ENCODE peak calls at places on chromosomes 1 and 21, in four cellular contexts. S is kidney tubule cell, M is T1000, H is AG09319. T is an unnamed sample.

GRCh38 chr1:156439771-156440183 is 60.8 kb downstream of the MEF2D start:
- DNase-seq in S (no peak), M (no peak), H (no peak), T (no peak)

GRCh38 chr1:5727871-5728643 is 264.2 kb downstream of the NPHP4 start:
- DNase-seq in S (no peak), M (no peak), H (no peak), T (no peak)

GRCh38 chr1:184222561-184223157 is 164.2 kb upstream of the C1orf21 start:
- DNase-seq in S (peak), M (peak), H (peak), T (no peak)

GRCh38 chr21:15003463-15004135 is 61.2 kb downstream of the NRIP1 start:
- DNase-seq in S (no peak), M (no peak), H (no peak), T (no peak)

GRCh38 chr1:63317007-63317813 is 5.2 kb upstream of the FOXD3 start:
- DNase-seq in S (peak), M (peak), H (peak), T (no peak)

GRCh38 chr1:46333300-46334029 is 7.1 kb upstream of the NSUN4 start:
- DNase-seq in S (peak), M (no peak), H (no peak), T (no peak)

GRCh38 chr1:6956488-6957159 is 171.4 kb downstream of the CAMTA1 start:
- DNase-seq in S (no peak), M (no peak), H (no peak), T (no peak)

GRCh38 chr1:87449348-87449963 is 120.8 kb downstream of the LMO4 start:
- DNase-seq in S (peak), M (no peak), H (no peak), T (no peak)

GRCh38 chr1:246492611-246493245 is 14.4 kb downstream of the SMYD3 start:
- DNase-seq in S (peak), M (peak), H (peak), T (peak)

GRCh38 chr1:111597433-111597832 is 22.2 kb upstream of the RAP1A start:
- DNase-seq in S (no peak), M (no peak), H (no peak), T (no peak)

GRCh38 chr21:32382108-32382601 is 10.7 kb downstream of the URB1 start:
- DNase-seq in S (peak), M (peak), H (peak), T (no peak)

GRCh38 chr1:83583351-83584014 is 415.4 kb downstream of the TTLL7 start:
- DNase-seq in S (no peak), M (no peak), H (peak), T (no peak)

GRCh38 chr1:228753236-228753741 is 18.0 kb downstream of the RHOU start:
- DNase-seq in S (no peak), M (no peak), H (no peak), T (no peak)

GRCh38 chr1:25068829-25069228 is 138.8 kb upstream of the RUNX3 start:
- DNase-seq in S (no peak), M (no peak), H (no peak), T (no peak)

GRCh38 chr1:113391643-113392271 is 1.4 kb downstream of the MAGI3 start:
- DNase-seq in S (peak), M (no peak), H (no peak), T (no peak)

GRCh38 chr1:52955129-52955970 is 28.3 kb downstream of the SCP2 start:
- DNase-seq in S (peak), M (peak), H (peak), T (no peak)

GRCh38 chr1:19029191-19030085 is 73.0 kb upstream of the IFFO2 start:
- DNase-seq in S (no peak), M (no peak), H (no peak), T (no peak)

GRCh38 chr1:222618880-222619321 is 1.0 kb downstream of the MIA3 start:
- DNase-seq in S (peak), M (no peak), H (no peak), T (no peak)

GRCh38 chr1:45922374-45922773 is 119.0 kb downstream of the MAST2 start:
- DNase-seq in S (no peak), M (no peak), H (no peak), T (no peak)

GRCh38 chr1:108628666-108629065 is 32.2 kb downstream of the HENMT1 start:
- DNase-seq in S (no peak), M (no peak), H (no peak), T (no peak)

GRCh38 chr1:26017606-26018005 is 4.0 kb upstream of the EXTL1 start:
- DNase-seq in S (no peak), M (no peak), H (no peak), T (no peak)

GRCh38 chr1:203442821-203443220 is 32.8 kb upstream of the PRELP start:
- DNase-seq in S (no peak), M (no peak), H (no peak), T (no peak)

GRCh38 chr1:32339363-32339978 is 3.4 kb upstream of the MARCKSL1 start:
- DNase-seq in S (peak), M (peak), H (no peak), T (no peak)

GRCh38 chr1:57963545-57963944 is 539.7 kb upstream of the DAB1 start:
- DNase-seq in S (no peak), M (no peak), H (no peak), T (no peak)

GRCh38 chr1:227666286-227666685 is 68.8 kb downstream of the JMJD4 start:
- DNase-seq in S (no peak), M (no peak), H (no peak), T (no peak)

GRCh38 chr21:46619846-46620245 is 15.0 kb upstream of the S100B start:
- DNase-seq in S (no peak), M (no peak), H (no peak), T (no peak)

GRCh38 chr1:162136760-162137537 is 67.5 kb downstream of the NOS1AP start:
- DNase-seq in S (peak), M (peak), H (peak), T (no peak)

GRCh38 chr1:109214695-109215623 is 1.2 kb downstream of the SARS1 start:
- DNase-seq in S (peak), M (no peak), H (peak), T (no peak)

GRCh38 chr21:45640888-45641479 is 2.5 kb upstream of the PCBP3 start:
- DNase-seq in S (no peak), M (no peak), H (peak), T (peak)

GRCh38 chr1:52862666-52863458 is 20.3 kb downstream of the ZYG11A start:
- DNase-seq in S (no peak), M (no peak), H (no peak), T (no peak)

GRCh38 chr1:192357904-192358303 is 41.1 kb downstream of the RGS21 start:
- DNase-seq in S (no peak), M (no peak), H (no peak), T (no peak)

T was measured in brain pericyte.